ENCODE peak calls at places on chromosomes 3 and 15, in four cellular contexts. One of them, this sample, is unnamed.
A peak's percentile ranks its signal among the peaks of the same experiment; 100 is the strongest.

GRCh38 chr3:72722930-72723726 is 125.1 kb downstream of the SHQ1 start:
- DNase-seq in NB4: no peak
- DNase-seq in body of pancreas: no peak
- DNase-seq in osteoblast: peak; percentile 95
- DNase-seq in this sample: peak; percentile 61

GRCh38 chr3:11807651-11808050 is 39.0 kb downstream of the TAMM41 start:
- DNase-seq in body of pancreas: no peak
- DNase-seq in NB4: no peak
- DNase-seq in osteoblast: no peak
- DNase-seq in this sample: no peak

GRCh38 chr3:71583569-71584215 is at the start of gene FOXP1:
- DNase-seq in osteoblast: peak; percentile 88
- DNase-seq in NB4: peak; percentile 84
- DNase-seq in body of pancreas: peak; percentile 77
- DNase-seq in this sample: peak; percentile 70

GRCh38 chr15:62486041-62486440 is 321.0 kb upstream of the C2CD4B start:
- DNase-seq in osteoblast: peak; percentile 30
- DNase-seq in NB4: no peak
- DNase-seq in body of pancreas: no peak
- DNase-seq in this sample: no peak

GRCh38 chr15:39624806-39625205 is 43.9 kb downstream of the THBS1 start:
- DNase-seq in NB4: peak; percentile 82
- DNase-seq in body of pancreas: peak; percentile 53
- DNase-seq in osteoblast: peak; percentile 77
- DNase-seq in this sample: peak; percentile 89

GRCh38 chr3:156620260-156620659 is 54.1 kb upstream of the TIPARP start:
- DNase-seq in osteoblast: no peak
- DNase-seq in body of pancreas: peak; percentile 33
- DNase-seq in NB4: peak; percentile 19
- DNase-seq in this sample: no peak

GRCh38 chr3:185948292-185948691 is 10.5 kb upstream of the TRA2B start:
- DNase-seq in body of pancreas: no peak
- DNase-seq in NB4: no peak
- DNase-seq in osteoblast: no peak
- DNase-seq in this sample: no peak

GRCh38 chr3:37985637-37986320 is 4.8 kb upstream of the VILL start:
- DNase-seq in body of pancreas: peak; percentile 96
- DNase-seq in NB4: no peak
- DNase-seq in osteoblast: peak; percentile 55
- DNase-seq in this sample: peak; percentile 54

GRCh38 chr3:76063019-76063418 is 277.7 kb upstream of the ZNF717 start:
- DNase-seq in osteoblast: no peak
- DNase-seq in body of pancreas: no peak
- DNase-seq in NB4: no peak
- DNase-seq in this sample: peak; percentile 10

GRCh38 chr3:183298708-183299153 is 45.7 kb downstream of the B3GNT5 start:
- DNase-seq in NB4: peak; percentile 89
- DNase-seq in body of pancreas: peak; percentile 62
- DNase-seq in osteoblast: peak; percentile 84
- DNase-seq in this sample: peak; percentile 88

GRCh38 chr15:67023517-67024321 is 41.7 kb upstream of the SMAD3 start:
- DNase-seq in body of pancreas: peak; percentile 63
- DNase-seq in NB4: peak; percentile 18
- DNase-seq in osteoblast: no peak
- DNase-seq in this sample: no peak

DNA sequence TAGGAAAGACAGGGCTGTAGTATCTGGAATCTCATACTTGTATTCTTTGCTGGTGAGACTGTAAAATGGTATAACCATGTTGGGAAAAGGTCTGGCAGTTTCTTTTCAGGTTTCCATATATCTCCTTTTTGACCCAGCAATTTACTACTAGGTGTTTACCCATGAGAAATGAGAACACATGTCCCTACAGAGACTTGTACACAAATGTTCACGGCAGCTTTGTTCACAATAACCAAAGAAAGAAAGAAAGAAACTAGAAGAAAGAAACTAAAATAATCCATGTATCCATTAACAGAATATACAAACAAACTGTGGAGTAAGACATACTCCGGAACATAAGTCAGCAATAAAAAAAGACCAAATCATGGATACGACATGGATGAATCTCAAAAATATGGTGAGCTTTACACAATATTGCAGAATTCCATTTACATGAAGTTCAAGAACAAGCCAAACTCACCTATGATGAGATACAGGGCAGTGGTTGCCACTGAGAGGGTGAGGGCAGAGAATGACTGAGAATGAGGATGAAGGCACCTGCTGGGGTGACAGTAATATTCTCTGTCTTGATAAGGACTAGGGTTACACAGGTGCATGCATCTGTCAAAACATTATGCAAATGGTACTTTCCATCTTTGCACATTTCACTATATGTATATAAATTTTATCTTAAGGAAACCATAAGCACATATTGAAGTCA is 2.7 kb downstream of the RFTN1 start:
- DNase-seq in body of pancreas: no peak
- DNase-seq in osteoblast: no peak
- DNase-seq in NB4: no peak
- DNase-seq in this sample: no peak
- H3K4me3 ChIP-seq in body of pancreas: no peak overlapping the region
- H3K4me3 ChIP-seq in osteoblast: no peak overlapping the region
- H3K4me3 ChIP-seq in NB4: no peak overlapping the region
- H3K4me3 ChIP-seq in this sample: no peak overlapping the region

GRCh38 chr15:44195151-44195740 is at the start of gene FRMD5:
- DNase-seq in osteoblast: peak; percentile 98
- DNase-seq in NB4: no peak
- DNase-seq in body of pancreas: peak; percentile 89
- DNase-seq in this sample: peak; percentile 97

GRCh38 chr15:44193651-44194396 is 1.2 kb downstream of the FRMD5 start:
- DNase-seq in body of pancreas: no peak
- DNase-seq in osteoblast: peak; percentile 77
- DNase-seq in NB4: no peak
- DNase-seq in this sample: peak; percentile 65

GRCh38 chr15:44199393-44199792 is 4.3 kb upstream of the FRMD5 start:
- DNase-seq in NB4: no peak
- DNase-seq in osteoblast: no peak
- DNase-seq in body of pancreas: no peak
- DNase-seq in this sample: no peak

GRCh38 chr15:44188810-44189209 is 6.3 kb downstream of the FRMD5 start:
- DNase-seq in body of pancreas: no peak
- DNase-seq in NB4: no peak
- DNase-seq in osteoblast: no peak
- DNase-seq in this sample: no peak

DNA sequence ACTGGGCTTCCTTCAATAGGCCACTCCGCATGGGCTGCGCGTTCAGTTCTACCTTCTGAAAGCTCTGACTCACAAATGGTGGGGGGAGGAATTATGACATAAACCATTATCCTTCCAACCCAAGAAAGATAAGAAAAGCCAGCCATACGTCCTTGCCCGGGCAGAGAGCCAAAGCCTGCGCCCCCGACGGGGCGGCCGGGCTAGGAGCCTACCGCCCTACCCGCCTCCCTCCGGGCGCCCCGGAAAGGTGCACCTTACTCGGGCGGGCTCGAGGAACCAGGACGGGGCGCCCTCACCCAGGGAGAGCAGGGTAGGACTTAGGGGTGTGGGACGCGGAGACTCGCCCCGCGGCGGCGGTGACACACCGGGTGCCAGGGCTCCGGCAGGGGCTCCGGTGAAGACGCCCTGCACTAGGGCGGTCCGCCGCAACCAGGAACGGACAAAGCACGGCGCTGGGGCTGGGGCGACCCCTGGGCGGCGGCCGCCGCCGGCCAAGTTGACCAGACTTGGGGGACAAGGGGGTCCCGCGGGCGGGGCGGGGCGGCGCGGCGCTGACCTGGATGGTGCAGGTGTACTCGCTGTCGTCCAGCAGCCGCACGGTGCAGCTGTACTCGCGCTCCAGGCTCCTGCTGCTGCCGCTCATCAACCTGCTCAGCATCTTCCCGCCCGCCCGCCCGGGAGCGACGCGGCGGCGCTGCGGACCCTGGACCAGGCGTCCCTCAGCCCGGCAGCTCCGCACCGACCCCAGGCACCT is 497 bp downstream of the FRMD5 start:
- DNase-seq in osteoblast: peak; percentile 78
- DNase-seq in NB4: no peak
- DNase-seq in body of pancreas: peak; percentile 35
- DNase-seq in this sample: peak; percentile 92
- TF ChIP-seq CTCF in osteoblast: no peak
- TF ChIP-seq CTCF in NB4: no peak
- TF ChIP-seq CTCF in body of pancreas: no peak
- TF ChIP-seq CTCF in this sample: peak; percentile 23

DNA sequence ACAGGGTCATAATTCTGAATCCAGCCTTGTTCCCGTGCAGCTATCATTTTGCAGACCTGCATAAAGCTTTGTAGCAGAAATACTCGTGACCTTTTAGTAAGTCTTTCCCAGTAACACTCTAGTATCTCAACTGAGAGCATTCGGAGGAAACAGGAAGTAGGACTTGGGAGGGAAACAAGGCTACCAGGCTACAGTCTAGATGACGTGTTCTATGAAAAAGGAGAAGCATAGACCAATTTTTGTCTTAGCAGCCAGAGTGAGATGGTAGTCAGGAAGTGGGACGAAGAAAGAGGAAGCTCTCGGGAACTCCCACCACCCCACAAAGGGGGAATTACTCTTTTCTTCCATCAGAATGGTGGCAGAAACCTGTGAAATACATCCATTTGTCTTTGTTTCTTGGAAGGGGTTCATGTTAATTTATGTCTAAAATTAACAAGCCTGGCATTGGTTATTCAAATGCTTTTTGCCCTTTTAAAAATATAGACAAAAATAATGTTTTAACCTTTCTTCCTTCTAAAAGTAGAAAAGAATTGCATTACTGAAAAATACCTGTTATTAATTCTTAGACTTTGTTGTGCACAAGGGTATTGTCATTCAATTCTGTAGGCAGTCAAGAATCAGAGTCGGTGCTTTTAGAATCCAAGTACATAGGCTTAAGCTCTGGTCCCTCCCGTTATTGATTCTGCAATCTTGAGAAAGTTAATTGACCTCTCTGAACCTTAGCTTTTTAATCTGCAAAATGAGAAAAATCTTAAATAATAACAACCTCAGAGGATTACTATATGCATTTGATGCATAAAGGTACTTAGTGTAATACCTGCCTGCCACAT is 1.6 kb upstream of the SUCNR1 start:
- DNase-seq in body of pancreas: no peak
- DNase-seq in osteoblast: no peak
- DNase-seq in NB4: peak; percentile 97
- DNase-seq in this sample: no peak
- H3K4me3 ChIP-seq in body of pancreas: no peak overlapping the region
- H3K4me3 ChIP-seq in osteoblast: no peak overlapping the region
- H3K4me3 ChIP-seq in NB4: peak overlapping the region; percentile 39
- H3K4me3 ChIP-seq in this sample: no peak overlapping the region

GRCh38 chr3:39102504-39103323 is 4.7 kb downstream of the GORASP1 start:
- DNase-seq in NB4: no peak
- DNase-seq in body of pancreas: no peak
- DNase-seq in osteoblast: peak; percentile 60
- DNase-seq in this sample: no peak

GRCh38 chr3:39103791-39104552 is 3.5 kb downstream of the GORASP1 start:
- DNase-seq in body of pancreas: no peak
- DNase-seq in NB4: no peak
- DNase-seq in osteoblast: peak; percentile 73
- DNase-seq in this sample: no peak

GRCh38 chr3:39101022-39101689 is 6.3 kb downstream of the GORASP1 start:
- DNase-seq in body of pancreas: peak; percentile 51
- DNase-seq in NB4: peak; percentile 60
- DNase-seq in osteoblast: peak; percentile 95
- DNase-seq in this sample: peak; percentile 37

GRCh38 chr3:39104961-39105686 is 2.3 kb downstream of the GORASP1 start:
- DNase-seq in NB4: peak; percentile 13
- DNase-seq in osteoblast: peak; percentile 30
- DNase-seq in body of pancreas: peak; percentile 46
- DNase-seq in this sample: no peak

DNA sequence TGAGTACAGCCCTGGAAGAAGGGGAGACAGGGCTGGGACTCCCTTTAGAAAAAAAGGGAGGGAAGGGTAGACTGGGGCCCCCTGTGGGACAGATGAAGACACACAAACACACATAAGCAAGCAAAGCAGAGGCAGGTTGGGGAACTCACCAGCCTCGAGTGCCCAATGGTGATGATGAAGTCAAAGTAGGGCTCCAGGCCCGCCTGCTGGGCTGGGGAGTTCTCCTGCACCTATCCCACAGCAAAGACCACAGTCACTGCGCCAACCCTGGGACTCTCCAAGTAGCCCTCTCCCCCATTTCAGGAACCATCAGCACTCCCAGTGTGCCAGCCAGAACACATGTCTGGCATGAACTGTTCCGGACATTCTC is 4.1 kb downstream of the GORASP1 start:
- DNase-seq in osteoblast: no peak
- DNase-seq in body of pancreas: no peak
- DNase-seq in NB4: peak; percentile 49
- DNase-seq in this sample: no peak
- TF ChIP-seq CTCF in osteoblast: peak; percentile 25
- TF ChIP-seq CTCF in body of pancreas: no peak
- TF ChIP-seq CTCF in NB4: peak; percentile 15
- TF ChIP-seq CTCF in this sample: no peak

DNA sequence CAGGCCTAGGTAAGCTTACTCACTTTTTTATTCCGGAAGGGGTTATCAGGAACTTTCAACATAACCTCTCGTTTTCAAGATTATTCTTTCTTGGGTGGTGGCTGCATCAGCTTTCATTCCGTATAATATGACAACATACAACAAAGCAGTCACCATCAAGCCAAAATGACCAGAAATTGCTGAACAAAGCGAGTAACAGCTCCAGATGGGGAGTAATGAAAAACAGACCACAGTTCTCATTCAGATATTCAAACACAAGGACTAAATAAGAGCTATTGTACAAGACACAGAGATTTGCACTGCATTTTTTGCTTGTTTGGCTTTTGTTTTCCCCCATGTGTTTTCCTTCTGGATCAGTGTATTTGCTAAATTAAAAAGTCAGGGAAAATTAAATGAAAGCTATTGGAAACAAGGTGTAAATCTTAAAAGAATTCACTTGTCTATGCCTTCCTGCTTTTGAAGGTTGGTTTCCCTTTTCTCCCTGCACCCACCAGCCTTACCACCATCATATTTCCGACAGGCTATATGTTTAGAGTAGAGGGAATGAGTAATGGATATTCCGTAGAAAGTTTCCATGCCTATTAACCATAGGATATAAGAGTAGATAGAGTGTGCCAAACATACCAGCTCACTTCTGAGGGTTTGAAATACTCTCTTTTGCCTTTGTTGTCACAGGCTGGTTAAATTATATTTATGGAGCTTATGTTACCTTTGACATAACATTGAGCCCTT is 213.6 kb downstream of the RBMS3 start:
- DNase-seq in osteoblast: no peak
- DNase-seq in NB4: no peak
- DNase-seq in body of pancreas: no peak
- DNase-seq in this sample: peak; percentile 86
- H3K4me3 ChIP-seq in osteoblast: no peak overlapping the region
- H3K4me3 ChIP-seq in NB4: no peak overlapping the region
- H3K4me3 ChIP-seq in body of pancreas: no peak overlapping the region
- H3K4me3 ChIP-seq in this sample: no peak overlapping the region

This sample was measured in fibroblast of the aortic adventitia.